ENCODE peak calls at places on chromosomes 6 and 20, in five cellular contexts. I is GM12878, S is K562, P is H1, Y is HepG2. Q is an unnamed sample.
A peak's percentile ranks its signal among the peaks of the same experiment; 100 is the strongest.

GRCh38 chr6:169252805-169253189 is 849 bp downstream of the THBS2 start:
- DNase-seq in Y (no peak), I (no peak), P (no peak), S (no peak), Q (no peak)

GRCh38 chr20:31720486-31721407 is 1.9 kb downstream of the BCL2L1 start:
- DNase-seq in S (no peak), P (no peak), Y (peak; percentile 94), I (no peak), Q (no peak)

GRCh38 chr6:141472123-141472522 is 660.6 kb upstream of the GJE1 start:
- DNase-seq in P (no peak), S (no peak), Y (no peak), I (no peak), Q (no peak)

GRCh38 chr6:6248651-6249050 is 71.8 kb downstream of the F13A1 start:
- DNase-seq in S (no peak), P (no peak), I (no peak), Y (no peak), Q (no peak)

GRCh38 chr6:22041797-22042489 is 254.9 kb downstream of the PRL start:
- DNase-seq in S (no peak), P (no peak), Y (no peak), I (no peak), Q (no peak)

GRCh38 chr6:168080397-168081077 is 1.5 kb upstream of the FRMD1 start:
- DNase-seq in P (no peak), Y (no peak), S (no peak), I (no peak), Q (no peak)

GRCh38 chr6:52049252-52050050 is 38.0 kb downstream of the PKHD1 start:
- DNase-seq in I (peak; percentile 11), S (peak; percentile 36), P (no peak), Y (peak; percentile 33), Q (peak; percentile 32)

GRCh38 chr6:113732384-113732966 is 124.7 kb upstream of the MARCKS start:
- DNase-seq in P (no peak), I (no peak), Y (peak; percentile 24), S (no peak), Q (no peak)

GRCh38 chr20:57893364-57894001 is 183.7 kb upstream of the PMEPA1 start:
- DNase-seq in P (no peak), I (no peak), Y (no peak), S (no peak), Q (no peak)

GRCh38 chr6:41750374-41750773 is 3.2 kb upstream of the PGC start:
- DNase-seq in I (no peak), P (no peak), Y (no peak), S (no peak), Q (no peak)

GRCh38 chr6:3317741-3318211 is 59.0 kb downstream of the PSMG4 start:
- DNase-seq in S (no peak), I (no peak), Y (no peak), P (no peak), Q (no peak)

GRCh38 chr6:44286747-44287146 is 16.5 kb downstream of the TMEM151B start:
- DNase-seq in I (no peak), S (no peak), Y (no peak), P (no peak), Q (no peak)

GRCh38 chr6:17780071-17780470 is 73.3 kb upstream of the NUP153 start:
- DNase-seq in Y (no peak), S (no peak), I (no peak), P (no peak), Q (no peak)

GRCh38 chr20:63957004-63957689 is 931 bp upstream of the UCKL1 start:
- DNase-seq in P (peak; percentile 73), S (peak; percentile 76), I (no peak), Y (peak; percentile 85), Q (peak; percentile 73)

GRCh38 chr20:55615818-55616217 is 389.5 kb downstream of the CBLN4 start:
- DNase-seq in P (no peak), Y (no peak), S (no peak), I (no peak), Q (no peak)

GRCh38 chr6:85124472-85125428 is 325.1 kb upstream of the NT5E start:
- DNase-seq in P (no peak), S (no peak), I (no peak), Y (no peak), Q (peak; percentile 15)

GRCh38 chr6:89204096-89204495 is 13.1 kb downstream of the GABRR1 start:
- DNase-seq in P (no peak), I (no peak), Y (no peak), S (no peak), Q (no peak)

GRCh38 chr6:126632271-126632670 is 292.4 kb downstream of the CENPW start:
- DNase-seq in Y (no peak), I (no peak), S (no peak), P (no peak), Q (no peak)

GRCh38 chr6:126631343-126631742 is 291.4 kb downstream of the CENPW start:
- DNase-seq in I (no peak), Y (no peak), S (no peak), P (no peak), Q (no peak)

GRCh38 chr6:126628125-126628524 is 288.2 kb downstream of the CENPW start:
- DNase-seq in S (no peak), I (no peak), P (no peak), Y (no peak), Q (peak; percentile 4)

DNA sequence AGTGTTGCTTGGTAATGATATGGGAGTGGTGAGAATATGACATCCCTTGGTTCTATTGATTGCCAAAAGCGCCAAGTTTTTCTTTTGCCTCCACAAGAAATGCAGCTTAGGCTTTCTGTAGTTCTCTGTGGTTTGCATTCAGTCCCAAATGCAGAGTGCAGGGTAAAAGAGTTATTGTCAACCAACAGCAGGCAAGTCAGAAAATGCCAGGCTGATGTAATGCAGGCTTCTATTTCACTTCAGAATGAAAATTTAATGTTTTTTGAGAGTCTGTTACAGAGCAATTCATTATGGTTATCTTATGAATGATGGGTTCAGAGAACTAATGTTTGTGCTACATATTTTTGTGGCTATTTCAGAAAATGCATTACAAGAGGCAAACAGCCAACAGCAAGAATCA is 293.4 kb downstream of the CENPW start:
- DNase-seq in Y (no peak), P (no peak), I (no peak), S (no peak), Q (no peak)
- TF ChIP-seq SRF in Y (no peak), P (no peak), I (no peak), S (no peak), Q (no peak)

DNA sequence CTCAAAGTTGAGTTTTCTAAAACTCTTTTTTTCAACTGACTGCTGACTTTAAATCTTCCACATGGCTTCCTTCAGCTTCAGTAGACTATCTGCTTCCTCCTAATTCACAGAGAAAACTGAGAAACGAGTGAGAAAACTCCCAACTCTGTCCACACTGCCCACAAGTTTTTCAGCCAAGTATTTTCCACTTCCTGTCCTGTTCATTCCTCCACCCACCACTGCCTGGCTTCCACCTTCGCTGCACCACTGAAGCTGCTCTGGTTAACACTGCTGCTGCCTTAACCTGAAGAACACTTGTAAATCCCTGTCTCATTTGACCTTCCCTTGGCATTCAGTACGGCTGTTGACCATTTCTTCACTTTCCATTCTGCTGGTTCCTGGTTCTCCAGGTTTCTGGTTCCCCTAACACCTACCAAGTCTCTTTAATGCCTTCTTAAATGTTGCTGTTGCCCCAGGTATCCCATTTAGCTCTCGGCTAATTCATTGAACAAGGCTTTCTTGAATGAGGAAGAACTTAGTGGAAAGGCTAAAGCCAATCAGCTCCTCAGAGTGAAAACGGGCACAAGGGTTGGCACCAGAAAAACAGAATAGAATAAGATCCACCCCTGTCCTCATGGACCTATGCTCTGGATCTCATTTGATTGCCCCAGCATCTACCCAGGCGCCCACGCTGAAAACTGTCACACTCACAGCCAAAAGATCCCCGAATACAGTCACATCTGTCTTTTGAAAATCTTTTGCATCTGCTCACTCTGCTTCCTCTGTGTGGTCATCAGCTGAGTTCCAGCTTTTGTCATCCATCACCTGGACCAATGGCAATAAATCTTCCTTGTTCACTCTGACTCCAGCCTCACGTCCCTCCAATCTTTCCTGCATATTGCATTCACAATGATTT is 104.4 kb upstream of the TAB2 start:
- DNase-seq in P (no peak), Y (no peak), I (no peak), S (no peak), Q (no peak)
- TF ChIP-seq CEBPB in P (no peak), Y (no peak), I (no peak), S (no peak), Q (no peak)

GRCh38 chr20:5893052-5893451 is 57.3 kb downstream of the TRMT6 start:
- DNase-seq in I (no peak), Y (no peak), P (no peak), S (no peak), Q (no peak)

GRCh38 chr20:5900908-5901307 is 49.4 kb downstream of the TRMT6 start:
- DNase-seq in Y (no peak), P (no peak), S (no peak), I (no peak), Q (no peak)

GRCh38 chr20:5899444-5899843 is 50.9 kb downstream of the TRMT6 start:
- DNase-seq in Y (no peak), I (no peak), P (no peak), S (no peak), Q (no peak)

GRCh38 chr20:5890773-5891441 is 59.4 kb downstream of the TRMT6 start:
- DNase-seq in S (no peak), I (no peak), P (no peak), Y (no peak), Q (no peak)

DNA sequence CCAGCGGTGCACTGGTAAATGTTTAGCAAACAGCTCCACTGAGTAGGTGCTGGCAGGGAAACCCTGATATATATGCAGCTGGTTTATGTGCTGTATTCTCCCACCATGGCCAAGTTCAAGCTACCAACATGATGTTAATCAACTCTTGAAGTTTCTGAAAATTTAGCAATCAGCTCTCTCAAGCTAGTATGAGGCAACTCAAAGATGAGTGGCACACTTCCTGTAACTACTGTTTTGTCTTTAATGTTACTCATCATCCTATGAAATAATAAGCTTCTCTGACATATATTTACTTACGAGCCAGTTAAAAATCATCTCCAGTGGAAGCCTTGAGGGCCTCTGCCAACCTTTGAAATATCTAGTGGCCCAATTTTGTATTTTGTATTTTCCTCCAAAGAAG is 54.7 kb downstream of the TRMT6 start:
- DNase-seq in Y (no peak), P (no peak), I (no peak), S (no peak), Q (no peak)
- TF ChIP-seq SRF in Y (no peak), P (no peak), I (no peak), S (no peak), Q (no peak)

DNA sequence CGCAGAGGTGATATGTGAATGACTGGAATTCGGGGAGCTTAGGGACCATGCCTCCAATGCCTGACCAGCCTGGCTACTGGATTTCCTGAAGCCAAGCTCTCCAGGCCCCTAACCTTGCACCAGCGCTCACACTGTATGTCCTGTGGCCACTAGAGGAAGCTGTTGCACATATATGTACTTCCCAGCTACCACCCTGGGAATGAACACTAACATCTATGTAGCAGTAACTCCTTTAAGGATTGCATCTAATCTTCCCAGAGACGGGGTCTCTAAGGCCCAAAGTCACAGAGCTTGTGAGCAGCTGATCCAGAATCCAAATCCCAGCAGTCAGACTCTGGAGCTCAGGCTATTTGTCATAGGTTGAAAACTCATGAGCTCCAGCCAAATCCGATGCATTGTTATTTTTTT is 20.4 kb upstream of the BPIFB1 start:
- DNase-seq in P (peak; percentile 5), I (no peak), S (peak; percentile 30), Y (peak; percentile 82), Q (peak; percentile 62)
- TF ChIP-seq CEBPB in P (no peak), I (no peak), S (no peak), Y (no peak), Q (no peak)

Q was measured in HCT116.